ENCODE peak calls at places on chromosomes 4 and X, in five cellular contexts. One of them, this sample, is unnamed.

GRCh38 chr4:162957521-162958143 is 209.1 kb downstream of the NAF1 start:
- DNase-seq in OCI-LY7: no peak
- DNase-seq in A549: no peak
- DNase-seq in adrenal gland: no peak
- DNase-seq in BJ: no peak
- DNase-seq in this sample: no peak

GRCh38 chr4:98352403-98352802 is 91.2 kb downstream of the RAP1GDS1 start:
- DNase-seq in OCI-LY7: no peak
- DNase-seq in A549: no peak
- DNase-seq in adrenal gland: no peak
- DNase-seq in BJ: no peak
- DNase-seq in this sample: no peak

GRCh38 chr4:53015681-53016080 is 153.6 kb downstream of the RASL11B start:
- DNase-seq in OCI-LY7: peak; percentile 42
- DNase-seq in A549: no peak
- DNase-seq in adrenal gland: peak; percentile 56
- DNase-seq in BJ: no peak
- DNase-seq in this sample: no peak

GRCh38 chr4:6674500-6675149 is 19.1 kb upstream of the S100P start:
- DNase-seq in OCI-LY7: peak; percentile 72
- DNase-seq in A549: no peak
- DNase-seq in adrenal gland: no peak
- DNase-seq in BJ: no peak
- DNase-seq in this sample: no peak

GRCh38 chr4:1291996-1292702 is 2.5 kb downstream of the MAEA start:
- DNase-seq in OCI-LY7: no peak
- DNase-seq in A549: no peak
- DNase-seq in adrenal gland: peak; percentile 60
- DNase-seq in BJ: no peak
- DNase-seq in this sample: no peak

GRCh38 chr4:11468901-11469300 is 40.2 kb upstream of the HS3ST1 start:
- DNase-seq in OCI-LY7: no peak
- DNase-seq in A549: no peak
- DNase-seq in adrenal gland: no peak
- DNase-seq in BJ: no peak
- DNase-seq in this sample: no peak

GRCh38 chr4:123557857-123558536 is 161.4 kb downstream of the SPRY1 start:
- DNase-seq in OCI-LY7: no peak
- DNase-seq in A549: no peak
- DNase-seq in adrenal gland: no peak
- DNase-seq in BJ: no peak
- DNase-seq in this sample: no peak

GRCh38 chr4:41977709-41978108 is 3.8 kb upstream of the DCAF4L1 start:
- DNase-seq in OCI-LY7: no peak
- DNase-seq in A549: no peak
- DNase-seq in adrenal gland: no peak
- DNase-seq in BJ: no peak
- DNase-seq in this sample: no peak

GRCh38 chr4:181685461-181685860 is 557.7 kb upstream of the TENM3 start:
- DNase-seq in OCI-LY7: no peak
- DNase-seq in A549: no peak
- DNase-seq in adrenal gland: no peak
- DNase-seq in BJ: no peak
- DNase-seq in this sample: no peak

GRCh38 chrX:2330910-2331309 is 169.9 kb downstream of the DHRSX start:
- DNase-seq in OCI-LY7: no peak
- DNase-seq in A549: no peak
- DNase-seq in adrenal gland: no peak
- DNase-seq in BJ: no peak
- DNase-seq in this sample: no peak

GRCh38 chrX:69189972-69190371 is 24.7 kb upstream of the PJA1 start:
- DNase-seq in OCI-LY7: no peak
- DNase-seq in A549: no peak
- DNase-seq in adrenal gland: no peak
- DNase-seq in BJ: no peak
- DNase-seq in this sample: no peak

GRCh38 chr4:185019451-185020292 is 1.4 kb downstream of the HELT start:
- DNase-seq in OCI-LY7: no peak
- DNase-seq in A549: no peak
- DNase-seq in adrenal gland: no peak
- DNase-seq in BJ: no peak
- DNase-seq in this sample: no peak

GRCh38 chrX:78643874-78644273 is 15.3 kb downstream of the RTL3 start:
- DNase-seq in OCI-LY7: no peak
- DNase-seq in A549: no peak
- DNase-seq in adrenal gland: no peak
- DNase-seq in BJ: no peak
- DNase-seq in this sample: no peak

GRCh38 chrX:69298466-69299140 is 133.3 kb upstream of the PJA1 start:
- DNase-seq in OCI-LY7: no peak
- DNase-seq in A549: no peak
- DNase-seq in adrenal gland: no peak
- DNase-seq in BJ: no peak
- DNase-seq in this sample: no peak

GRCh38 chr4:1234296-1234695 is 14.6 kb downstream of the CTBP1 start:
- DNase-seq in OCI-LY7: no peak
- DNase-seq in A549: no peak
- DNase-seq in adrenal gland: no peak
- DNase-seq in BJ: peak; percentile 79
- DNase-seq in this sample: peak; percentile 63

GRCh38 chr4:48970471-48970921 is 15.6 kb upstream of the CWH43 start:
- DNase-seq in OCI-LY7: no peak
- DNase-seq in A549: no peak
- DNase-seq in adrenal gland: no peak
- DNase-seq in BJ: no peak
- DNase-seq in this sample: no peak

GRCh38 chr4:52019941-52020657 is at the start of gene LRRC66:
- DNase-seq in OCI-LY7: no peak
- DNase-seq in A549: no peak
- DNase-seq in adrenal gland: peak; percentile 9
- DNase-seq in BJ: no peak
- DNase-seq in this sample: no peak

GRCh38 chr4:997375-998071 is 4.3 kb upstream of the SLC26A1 start:
- DNase-seq in OCI-LY7: no peak
- DNase-seq in A549: no peak
- DNase-seq in adrenal gland: peak; percentile 47
- DNase-seq in BJ: no peak
- DNase-seq in this sample: no peak

GRCh38 chr4:147753047-147753446 is 21.2 kb downstream of the ARHGAP10 start:
- DNase-seq in OCI-LY7: no peak
- DNase-seq in A549: no peak
- DNase-seq in adrenal gland: no peak
- DNase-seq in BJ: no peak
- DNase-seq in this sample: no peak

GRCh38 chr4:124636793-124637192 is 75.7 kb downstream of the ANKRD50 start:
- DNase-seq in OCI-LY7: no peak
- DNase-seq in A549: no peak
- DNase-seq in adrenal gland: no peak
- DNase-seq in BJ: no peak
- DNase-seq in this sample: no peak

GRCh38 chr4:102732678-102733445 is 27.9 kb downstream of the MANBA start:
- DNase-seq in OCI-LY7: no peak
- DNase-seq in A549: no peak
- DNase-seq in adrenal gland: no peak
- DNase-seq in BJ: no peak
- DNase-seq in this sample: no peak
- TF ChIP-seq CTCF in OCI-LY7: no peak
- TF ChIP-seq CTCF in A549: no peak
- TF ChIP-seq CTCF in adrenal gland: no peak
- TF ChIP-seq CTCF in BJ: no peak
- TF ChIP-seq CTCF in this sample: no peak

GRCh38 chrX:8140986-8141385 is 30.1 kb downstream of the VCX2 start:
- DNase-seq in OCI-LY7: no peak
- DNase-seq in A549: no peak
- DNase-seq in adrenal gland: no peak
- DNase-seq in BJ: no peak
- DNase-seq in this sample: no peak
- TF ChIP-seq CTCF in OCI-LY7: no peak
- TF ChIP-seq CTCF in A549: no peak
- TF ChIP-seq CTCF in adrenal gland: no peak
- TF ChIP-seq CTCF in BJ: no peak
- TF ChIP-seq CTCF in this sample: no peak

GRCh38 chrX:83845397-83845796 is 15.5 kb upstream of the CYLC1 start:
- DNase-seq in OCI-LY7: peak; percentile 39
- DNase-seq in A549: peak; percentile 2
- DNase-seq in adrenal gland: peak; percentile 1
- DNase-seq in BJ: no peak
- DNase-seq in this sample: peak; percentile 4
- TF ChIP-seq CTCF in OCI-LY7: peak; percentile 75
- TF ChIP-seq CTCF in A549: peak; percentile 24
- TF ChIP-seq CTCF in adrenal gland: peak; percentile 39
- TF ChIP-seq CTCF in BJ: peak; percentile 52
- TF ChIP-seq CTCF in this sample: peak; percentile 75

GRCh38 chr4:74527049-74527448 is 82.1 kb downstream of the AREG start:
- DNase-seq in OCI-LY7: no peak
- DNase-seq in A549: no peak
- DNase-seq in adrenal gland: no peak
- DNase-seq in BJ: no peak
- DNase-seq in this sample: no peak

GRCh38 chr4:74534121-74534520 is 89.2 kb downstream of the AREG start:
- DNase-seq in OCI-LY7: no peak
- DNase-seq in A549: no peak
- DNase-seq in adrenal gland: no peak
- DNase-seq in BJ: peak; percentile 59
- DNase-seq in this sample: no peak

GRCh38 chr4:74524985-74525384 is 80.0 kb downstream of the AREG start:
- DNase-seq in OCI-LY7: no peak
- DNase-seq in A549: no peak
- DNase-seq in adrenal gland: no peak
- DNase-seq in BJ: no peak
- DNase-seq in this sample: no peak

GRCh38 chr4:74531952-74532794 is 87.2 kb downstream of the AREG start:
- DNase-seq in OCI-LY7: peak; percentile 22
- DNase-seq in A549: peak; percentile 35
- DNase-seq in adrenal gland: no peak
- DNase-seq in BJ: no peak
- DNase-seq in this sample: peak; percentile 80

GRCh38 chr4:74529284-74530041 is 84.5 kb downstream of the AREG start:
- DNase-seq in OCI-LY7: no peak
- DNase-seq in A549: no peak
- DNase-seq in adrenal gland: no peak
- DNase-seq in BJ: no peak
- DNase-seq in this sample: no peak
- TF ChIP-seq CTCF in OCI-LY7: no peak
- TF ChIP-seq CTCF in A549: no peak
- TF ChIP-seq CTCF in adrenal gland: no peak
- TF ChIP-seq CTCF in BJ: no peak
- TF ChIP-seq CTCF in this sample: no peak

GRCh38 chr4:153232768-153233167 is 28.5 kb downstream of the TRIM2 start:
- DNase-seq in OCI-LY7: peak; percentile 30
- DNase-seq in A549: peak; percentile 24
- DNase-seq in adrenal gland: no peak
- DNase-seq in BJ: no peak
- DNase-seq in this sample: no peak
- TF ChIP-seq CTCF in OCI-LY7: peak; percentile 54
- TF ChIP-seq CTCF in A549: no peak
- TF ChIP-seq CTCF in adrenal gland: no peak
- TF ChIP-seq CTCF in BJ: peak; percentile 30
- TF ChIP-seq CTCF in this sample: peak; percentile 29

DNA sequence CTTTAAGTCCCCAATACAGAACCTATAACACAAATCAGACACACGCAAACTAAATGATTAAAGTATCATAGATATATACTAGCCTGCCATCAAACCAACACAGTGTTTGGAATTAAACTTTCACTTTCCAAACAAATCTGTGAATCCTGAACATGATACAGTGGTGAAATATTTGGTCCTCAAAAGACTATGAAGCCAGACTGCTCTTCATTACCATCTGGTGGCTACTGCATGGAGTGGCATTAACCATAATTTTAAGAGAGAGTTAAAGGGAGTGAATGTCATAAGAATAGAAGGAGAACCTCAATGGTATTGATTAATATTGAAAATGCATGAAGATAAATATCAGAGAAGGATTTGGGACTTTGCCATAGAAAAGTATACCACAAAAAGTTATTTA is 9.2 kb upstream of the GABRA4 start:
- DNase-seq in OCI-LY7: no peak
- DNase-seq in A549: no peak
- DNase-seq in adrenal gland: no peak
- DNase-seq in BJ: no peak
- DNase-seq in this sample: no peak
- TF ChIP-seq CTCF in OCI-LY7: peak; percentile 25
- TF ChIP-seq CTCF in A549: no peak
- TF ChIP-seq CTCF in adrenal gland: no peak
- TF ChIP-seq CTCF in BJ: no peak
- TF ChIP-seq CTCF in this sample: no peak

GRCh38 chrX:48540480-48540879 is 966 bp downstream of the TBC1D25 start:
- DNase-seq in OCI-LY7: no peak
- DNase-seq in A549: no peak
- DNase-seq in adrenal gland: no peak
- DNase-seq in BJ: no peak
- DNase-seq in this sample: no peak

GRCh38 chrX:48538641-48539344 is 721 bp upstream of the TBC1D25 start:
- DNase-seq in OCI-LY7: no peak
- DNase-seq in A549: no peak
- DNase-seq in adrenal gland: no peak
- DNase-seq in BJ: no peak
- DNase-seq in this sample: no peak

GRCh38 chrX:48540015-48540350 is 469 bp downstream of the TBC1D25 start:
- DNase-seq in OCI-LY7: no peak
- DNase-seq in A549: peak; percentile 55
- DNase-seq in adrenal gland: peak; percentile 47
- DNase-seq in BJ: no peak
- DNase-seq in this sample: no peak

GRCh38 chrX:48541140-48541814 is 1.8 kb downstream of the TBC1D25 start:
- DNase-seq in OCI-LY7: no peak
- DNase-seq in A549: no peak
- DNase-seq in adrenal gland: no peak
- DNase-seq in BJ: no peak
- DNase-seq in this sample: no peak

DNA sequence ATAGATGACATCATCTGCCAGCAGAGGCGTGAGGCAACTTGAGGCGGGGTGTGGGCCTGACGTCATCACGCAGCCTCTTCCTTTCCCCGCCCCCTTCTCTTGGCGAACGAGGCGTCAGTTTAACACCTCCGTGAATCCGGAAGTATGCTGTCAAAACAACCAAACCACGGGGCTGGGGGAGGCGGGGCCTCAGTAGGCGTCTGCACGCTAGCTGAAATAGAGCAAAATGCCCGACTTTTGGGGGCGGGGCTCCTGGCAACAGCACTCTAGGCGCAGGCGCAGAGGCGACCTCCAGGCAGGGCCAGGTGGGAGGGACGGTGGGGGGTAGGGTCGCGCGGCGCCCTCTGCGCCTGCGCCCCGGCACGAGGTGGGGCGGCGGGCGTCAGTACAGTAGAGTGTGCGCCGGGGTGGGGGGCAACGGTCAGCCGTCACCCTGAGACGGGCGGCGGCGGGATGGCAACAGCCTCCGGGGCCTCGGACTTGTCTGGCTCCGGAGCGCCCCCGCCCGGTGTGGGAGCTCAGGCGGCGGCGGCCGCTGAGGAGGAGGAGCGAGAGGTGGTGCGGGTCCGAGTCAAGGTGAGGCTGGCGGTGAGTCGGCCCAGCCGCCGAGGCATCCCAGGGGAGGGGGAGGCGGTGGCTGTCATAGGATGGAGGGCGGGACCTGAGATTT is at the start of gene TBC1D25:
- DNase-seq in OCI-LY7: peak; percentile 98
- DNase-seq in A549: peak; percentile 90
- DNase-seq in adrenal gland: peak; percentile 98
- DNase-seq in BJ: peak; percentile 82
- DNase-seq in this sample: peak; percentile 91
- TF ChIP-seq CTCF in OCI-LY7: peak; percentile 66
- TF ChIP-seq CTCF in A549: peak; percentile 34
- TF ChIP-seq CTCF in adrenal gland: peak; percentile 29
- TF ChIP-seq CTCF in BJ: peak; percentile 45
- TF ChIP-seq CTCF in this sample: peak; percentile 30

GRCh38 chr4:103032575-103032974 is 13.1 kb upstream of the SLC9B1 start:
- DNase-seq in OCI-LY7: peak; percentile 58
- DNase-seq in A549: no peak
- DNase-seq in adrenal gland: peak; percentile 35
- DNase-seq in BJ: no peak
- DNase-seq in this sample: no peak
- TF ChIP-seq CTCF in OCI-LY7: peak; percentile 76
- TF ChIP-seq CTCF in A549: peak; percentile 32
- TF ChIP-seq CTCF in adrenal gland: peak; percentile 30
- TF ChIP-seq CTCF in BJ: peak; percentile 58
- TF ChIP-seq CTCF in this sample: peak; percentile 34